ENCODE peak calls at places on chromosomes 11 and 22, in nine cellular contexts. X is upper lobe of left lung; L is heart left ventricle; K is aorta; Q is HepG2; M is right cardiac atrium; U is mucosa of descending colon; F is CD8-positive, alpha-beta T cell; S is left lung. W is an unnamed sample. For H3K4me1, the result is how much of the 10 kb centered on the place peaks cover.

GRCh38 chr11:117980280-117980679 is 5.9 kb upstream of the IL10RA start:
- ATAC-seq in L (no peak), U (no peak), M (no peak), F (peak), S (no peak), K (no peak), Q (no peak), X (no peak), W (no peak)

GRCh38 chr11:95293116-95293515 is 62.1 kb upstream of the SESN3 start:
- ATAC-seq in K (no peak), Q (no peak), U (no peak), L (no peak), X (no peak), M (no peak), F (no peak), S (no peak), W (no peak)

GRCh38 chr22:38218661-38219331 is 17.0 kb downstream of the MAFF start:
- ATAC-seq in F (no peak), L (peak), K (peak), X (peak), Q (peak), U (peak), S (peak), M (peak), W (peak)

GRCh38 chr11:69486773-69487266 is 5.4 kb downstream of the LINC01488 start:
- ATAC-seq in U (no peak), M (peak), L (no peak), K (peak), Q (no peak), X (peak), F (no peak), S (no peak), W (peak)

GRCh38 chr11:115927823-115928329 is 423.7 kb upstream of the CADM1 start:
- ATAC-seq in Q (no peak), L (no peak), S (no peak), F (no peak), K (no peak), M (no peak), U (no peak), X (no peak), W (no peak)

GRCh38 chr11:637593-638507 is 781 bp downstream of the DRD4 start:
- ATAC-seq in L (no peak), M (no peak), S (no peak), K (peak), U (no peak), Q (no peak), F (no peak), X (no peak), W (no peak)

GRCh38 chr22:26229910-26230309 is 60.6 kb downstream of the SEZ6L start:
- ATAC-seq in K (no peak), U (no peak), Q (no peak), X (no peak), M (no peak), S (no peak), L (no peak), F (no peak), W (no peak)

GRCh38 chr22:20421507-20421874 is 16.1 kb downstream of the SCARF2 start:
- ATAC-seq in S (no peak), X (no peak), M (no peak), Q (no peak), L (no peak), U (no peak), F (no peak), K (no peak), W (no peak)

GRCh38 chr11:122140535-122140934 is 24.5 kb upstream of the BLID start:
- ATAC-seq in K (no peak), X (no peak), U (no peak), Q (no peak), M (no peak), F (no peak), L (no peak), S (no peak), W (no peak)

GRCh38 chr22:37059876-37060449 is 8.4 kb downstream of the KCTD17 start:
- ATAC-seq in K (no peak), M (no peak), L (no peak), U (peak), X (no peak), Q (no peak), F (peak), S (no peak), W (no peak)

GRCh38 chr11:72704028-72704782 is 30.0 kb upstream of the PDE2A start:
- ATAC-seq in K (peak), M (no peak), X (no peak), U (no peak), F (no peak), L (no peak), Q (no peak), S (no peak), W (no peak)

GRCh38 chr11:47185305-47186075 is 744 bp downstream of the PACSIN3 start:
- ATAC-seq in F (no peak), K (peak), U (peak), L (peak), X (peak), S (peak), Q (peak), M (peak), W (peak)

GRCh38 chr11:72069787-72070251 is 10.5 kb downstream of the NUMA1 start:
- ATAC-seq in U (peak), X (peak), M (peak), L (peak), K (peak), S (peak), Q (peak), F (no peak), W (peak)

GRCh38 chr22:25193548-25193947 is 6.1 kb upstream of the CRYBB3 start:
- ATAC-seq in L (no peak), U (no peak), K (no peak), M (no peak), S (no peak), Q (no peak), X (no peak), F (no peak), W (no peak)

GRCh38 chr11:130141561-130142341 is 17.8 kb upstream of the ST14 start:
- ATAC-seq in M (peak), K (no peak), S (no peak), U (no peak), X (no peak), F (no peak), Q (no peak), L (peak), W (no peak)

GRCh38 chr22:23458663-23459541 is 121.2 kb downstream of the IGLL1 start:
- ATAC-seq in X (no peak), Q (peak), L (no peak), K (no peak), F (no peak), U (no peak), S (no peak), M (no peak), W (no peak)

GRCh38 chr11:69079891-69080290 is 31.2 kb downstream of the TPCN2 start:
- ATAC-seq in L (no peak), S (no peak), K (no peak), Q (no peak), F (no peak), U (no peak), M (no peak), X (no peak), W (no peak)

GRCh38 chr11:7538023-7538422 is 24.2 kb downstream of the PPFIBP2 start:
- ATAC-seq in L (peak), F (no peak), K (no peak), S (peak), X (peak), Q (no peak), U (peak), M (peak), W (peak)

GRCh38 chr22:24405631-24406321 is 21.6 kb upstream of the ADORA2A start:
- ATAC-seq in S (no peak), M (no peak), X (no peak), U (no peak), F (no peak), Q (no peak), L (no peak), K (no peak), W (no peak)

GRCh38 chr11:63804259-63804658 is 9.0 kb upstream of the SPINDOC start:
- ATAC-seq in X (no peak), L (no peak), U (peak), S (no peak), K (no peak), F (no peak), M (no peak), Q (no peak), W (no peak)

GRCh38 chr11:128956401-128957203 is 13.9 kb upstream of the TP53AIP1 start:
- ATAC-seq in Q (peak), S (peak), L (peak), K (peak), X (peak), U (peak), M (peak), F (no peak), W (peak)

GRCh38 chr22:25154686-25154999 is 45.0 kb upstream of the CRYBB3 start:
- ATAC-seq in S (no peak), M (no peak), U (no peak), Q (peak), K (peak), F (no peak), L (peak), X (no peak), W (peak)

GRCh38 chr11:116257092-116257491 is 515.7 kb downstream of the BUD13 start:
- ATAC-seq in K (no peak), Q (no peak), M (no peak), F (no peak), L (no peak), X (peak), U (peak), S (peak), W (no peak)

GRCh38 chr11:65482306-65482850 is 16.5 kb upstream of the MALAT1 start:
- ATAC-seq in F (no peak), M (no peak), K (no peak), Q (no peak), S (no peak), X (no peak), L (no peak), U (no peak), W (no peak)

GRCh38 chr11:12223771-12224536 is 113.6 kb downstream of the MICAL2 start:
- ATAC-seq in S (peak), U (peak), X (peak), L (no peak), K (no peak), Q (peak), M (no peak), F (peak), W (no peak)
- H3K4me3 ChIP-seq in S (no peak), U (no peak), X (no peak), L (no peak), K (no peak), Q (no peak), M (no peak), F (peak), W (no peak)

DNA sequence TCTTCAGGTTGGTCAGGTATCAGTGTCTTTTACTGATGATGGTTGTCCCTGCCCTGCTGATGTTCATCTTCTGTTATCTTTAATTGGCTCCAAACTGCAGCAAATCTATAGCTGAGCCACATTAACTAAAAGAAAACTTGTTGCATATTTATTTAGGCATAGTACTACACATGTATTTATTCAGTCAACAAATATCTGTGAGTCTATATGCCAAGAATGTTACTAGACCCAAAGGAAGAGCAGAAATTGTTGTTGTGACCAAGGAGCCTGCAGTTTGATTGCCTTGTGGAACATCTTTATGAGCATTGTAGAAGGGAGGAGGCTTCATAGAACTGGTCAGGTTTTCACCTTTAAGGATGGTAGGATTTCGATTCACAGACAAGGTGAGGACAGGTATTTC is 10.1 kb downstream of the BMAL1 start:
- ATAC-seq in Q (no peak), L (no peak), K (no peak), M (no peak), U (no peak), S (no peak), F (no peak), X (no peak), W (no peak)
- H3K4me1 ChIP-seq in Q (under half), L (under half), K (under half), M (under half), U (under half), S (under half), F (under half), X (under half), W (under half)

GRCh38 chr11:111937461-111937769 is 272 bp downstream of the DIXDC1 start:
- ATAC-seq in Q (peak), K (peak), S (peak), M (no peak), U (no peak), L (no peak), X (no peak), F (no peak), W (no peak)

GRCh38 chr11:111936045-111936400 is 1.1 kb upstream of the DIXDC1 start:
- ATAC-seq in K (no peak), L (no peak), X (no peak), U (no peak), F (no peak), S (no peak), M (no peak), Q (no peak), W (no peak)

GRCh38 chr11:111937859-111938258 is 716 bp downstream of the DIXDC1 start:
- ATAC-seq in M (peak), K (peak), L (no peak), Q (peak), F (no peak), S (no peak), U (no peak), X (no peak), W (no peak)

GRCh38 chr11:111939836-111940604 is 2.9 kb downstream of the DIXDC1 start:
- ATAC-seq in K (no peak), X (no peak), S (no peak), F (no peak), M (no peak), L (no peak), U (no peak), Q (no peak), W (no peak)

DNA sequence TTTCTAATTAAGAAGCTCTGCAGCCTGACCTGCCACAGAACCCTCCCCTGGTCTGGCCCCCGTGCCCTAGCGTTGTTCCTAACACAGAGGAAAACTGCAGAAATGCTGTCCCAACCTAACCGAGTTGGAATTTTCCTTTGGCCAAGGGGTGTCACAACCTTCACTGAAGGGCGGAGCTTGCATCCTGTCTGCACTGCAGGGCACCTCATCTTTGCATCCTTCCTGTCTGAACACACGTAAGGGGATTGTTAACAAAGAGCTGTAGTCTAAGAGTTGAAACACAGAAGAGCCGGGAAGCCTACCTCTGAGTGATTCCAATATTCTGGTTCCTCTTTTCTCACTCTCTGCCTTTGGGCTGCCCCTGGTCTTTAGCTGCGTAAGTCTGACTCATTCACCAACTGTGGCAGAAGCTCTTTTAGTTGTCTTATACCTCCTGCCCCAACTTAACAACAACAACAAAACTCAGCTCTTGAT is 1.6 kb downstream of the DIXDC1 start:
- ATAC-seq in Q (peak), L (no peak), S (peak), M (peak), K (peak), X (peak), U (peak), F (peak), W (peak)
- H3K4me3 ChIP-seq in Q (peak), L (no peak), S (no peak), M (no peak), K (no peak), X (no peak), U (no peak), F (no peak), W (peak)

DNA sequence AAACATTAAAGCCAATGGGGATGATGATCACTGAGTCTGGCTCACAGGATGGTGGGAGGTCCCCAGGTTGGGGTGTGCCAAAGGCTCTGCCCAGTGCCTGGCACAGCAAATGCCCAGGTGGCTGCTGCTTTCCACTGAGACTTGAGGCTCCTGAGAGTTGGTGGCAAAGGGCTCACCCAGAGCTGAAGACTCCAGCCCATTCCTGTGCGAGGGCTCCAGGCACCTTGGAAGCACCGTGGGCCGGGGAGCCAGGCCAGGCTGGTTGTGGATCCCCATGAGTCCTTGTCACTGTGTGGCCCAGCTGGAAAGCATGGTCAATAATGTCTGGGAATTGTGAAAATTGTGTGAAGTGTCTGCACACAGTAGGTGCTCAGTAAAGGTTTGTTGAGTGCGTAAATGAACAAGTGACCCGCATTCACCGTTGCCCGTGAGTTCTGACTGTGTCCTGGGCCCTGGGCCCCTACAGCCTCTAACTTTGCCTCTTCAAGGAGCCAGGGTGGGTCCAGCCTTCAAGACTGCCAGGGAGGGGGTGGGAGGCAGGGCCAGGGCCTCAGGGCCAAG is 2.8 kb upstream of the UNC93B1 start:
- ATAC-seq in K (no peak), X (no peak), M (no peak), Q (no peak), F (no peak), U (no peak), L (no peak), S (no peak), W (no peak)
- H3K4me1 ChIP-seq in K (under half), X (half or more), M (under half), Q (half or more), F (under half), U (under half), L (half or more), S (under half), W (under half)

DNA sequence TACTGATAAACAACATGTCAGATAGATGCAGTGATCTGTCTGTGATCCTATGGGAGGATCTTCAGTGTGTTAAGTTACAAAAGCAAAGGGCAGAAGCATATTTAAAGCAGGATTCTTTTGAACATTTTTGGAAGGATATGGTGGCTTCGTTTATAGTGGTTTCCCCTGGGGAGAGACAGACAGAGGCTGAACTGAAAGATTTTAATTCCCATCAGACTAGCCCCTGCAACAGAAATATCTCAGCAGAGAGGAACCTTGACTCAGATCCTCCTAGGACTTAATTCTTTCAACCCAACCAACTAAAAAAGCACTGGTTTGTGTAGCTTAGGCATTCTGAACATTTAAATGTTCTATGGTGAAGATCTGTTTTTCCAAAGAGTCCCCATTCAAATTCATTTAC is 5.7 kb downstream of the CLTCL1 start:
- ATAC-seq in X (no peak), Q (no peak), F (no peak), L (no peak), S (no peak), K (no peak), M (no peak), U (no peak), W (no peak)
- H3K4me3 ChIP-seq in X (no peak), Q (no peak), F (no peak), L (no peak), S (no peak), K (no peak), M (no peak), U (no peak), W (no peak)